ENCODE peak calls at places on chromosomes 13 and 19, in six cellular contexts. D, K, I, C, R and M are unnamed samples.

GRCh38 chr13:98267080-98267912 is 90.2 kb upstream of the RNF113B start:
- DNase-seq in D (no peak), K (no peak), I (no peak), C (no peak), R (no peak), M (no peak)

GRCh38 chr13:111011899-111012298 is 97.0 kb upstream of the ANKRD10 start:
- DNase-seq in D (peak), K (peak), I (no peak), C (no peak), R (no peak), M (no peak)

GRCh38 chr13:72431981-72432617 is 295.3 kb downstream of the MZT1 start:
- DNase-seq in D (no peak), K (no peak), I (no peak), C (no peak), R (no peak), M (no peak)

GRCh38 chr19:55766466-55766865 is 2.5 kb upstream of the RFPL4AL1 start:
- DNase-seq in D (no peak), K (no peak), I (no peak), C (no peak), R (no peak), M (no peak)

GRCh38 chr13:33676700-33677048 is 141.3 kb upstream of the RFC3 start:
- DNase-seq in D (peak), K (peak), I (peak), C (no peak), R (peak), M (peak)

GRCh38 chr19:45782820-45783785 is 813 bp upstream of the DMPK start:
- DNase-seq in D (peak), K (no peak), I (peak), C (no peak), R (no peak), M (no peak)

GRCh38 chr19:7494416-7495098 is 5.7 kb upstream of the PEX11G start:
- DNase-seq in D (no peak), K (no peak), I (no peak), C (no peak), R (no peak), M (no peak)

GRCh38 chr13:36328821-36329220 is 17.4 kb downstream of the SPART start:
- DNase-seq in D (no peak), K (no peak), I (no peak), C (no peak), R (no peak), M (no peak)

GRCh38 chr19:7988307-7988706 is 17.1 kb downstream of the ELAVL1 start:
- DNase-seq in D (peak), K (no peak), I (no peak), C (no peak), R (no peak), M (no peak)

GRCh38 chr19:16628984-16629691 is 1.1 kb upstream of the MED26 start:
- DNase-seq in D (no peak), K (peak), I (no peak), C (no peak), R (no peak), M (no peak)

GRCh38 chr13:92833071-92833470 is 393.5 kb upstream of the GPC6 start:
- DNase-seq in D (peak), K (no peak), I (no peak), C (no peak), R (no peak), M (no peak)

GRCh38 chr13:23159205-23159586 is 21.6 kb upstream of the SGCG start:
- DNase-seq in D (peak), K (no peak), I (no peak), C (peak), R (no peak), M (no peak)

GRCh38 chr19:661427-662196 is 1.4 kb downstream of the RNF126 start:
- DNase-seq in D (peak), K (peak), I (no peak), C (peak), R (no peak), M (no peak)

GRCh38 chr13:49112782-49113525 is 107.2 kb upstream of the MLNR start:
- DNase-seq in D (peak), K (no peak), I (no peak), C (no peak), R (no peak), M (no peak)

GRCh38 chr19:46404884-46405658 is 8.3 kb downstream of the CCDC8 start:
- DNase-seq in D (peak), K (no peak), I (no peak), C (no peak), R (no peak), M (no peak)

GRCh38 chr13:93726173-93727019 is 499.8 kb downstream of the GPC6 start:
- DNase-seq in D (no peak), K (no peak), I (no peak), C (no peak), R (no peak), M (no peak)

GRCh38 chr19:48498922-48499321 is 12.7 kb downstream of the LMTK3 start:
- DNase-seq in D (no peak), K (no peak), I (no peak), C (no peak), R (no peak), M (no peak)

GRCh38 chr13:28138756-28139470 is 568 bp downstream of the PAN3 start:
- DNase-seq in D (peak), K (peak), I (peak), C (peak), R (peak), M (peak)

GRCh38 chr19:34579281-34580054 is 97.5 kb downstream of the SCGB2B2 start:
- DNase-seq in D (no peak), K (no peak), I (no peak), C (no peak), R (no peak), M (no peak)

GRCh38 chr19:4633140-4633967 is 6.0 kb upstream of the TNFAIP8L1 start:
- DNase-seq in D (peak), K (peak), I (no peak), C (peak), R (peak), M (peak)

GRCh38 chr13:25132984-25133383 is 37.0 kb downstream of the PABPC3 start:
- DNase-seq in D (no peak), K (no peak), I (no peak), C (no peak), R (no peak), M (no peak)

GRCh38 chr13:36841411-36841810 is 22.4 kb downstream of the RFXAP start:
- DNase-seq in D (no peak), K (no peak), I (no peak), C (no peak), R (no peak), M (no peak)

GRCh38 chr13:60267498-60268202 is 103.9 kb upstream of the DIAPH3 start:
- DNase-seq in D (peak), K (no peak), I (no peak), C (no peak), R (no peak), M (no peak)

GRCh38 chr13:97695684-97696083 is 257.8 kb upstream of the IPO5 start:
- DNase-seq in D (no peak), K (no peak), I (no peak), C (no peak), R (no peak), M (no peak)